ENCODE peak calls at places on chromosomes 7 and 10, in seven cellular contexts. Y, X, C, U, R, O and H are unnamed samples.

GRCh38 chr10:95236068-95236903 is 42.2 kb downstream of the ACSM6 start:
- DNase-seq in Y (peak), X (peak), C (peak), U (peak), R (no peak), O (no peak), H (no peak)

GRCh38 chr7:101239951-101240220 is 2.3 kb upstream of the CLDN15 start:
- DNase-seq in Y (no peak), X (no peak), C (no peak), U (no peak), R (no peak), O (no peak), H (no peak)

GRCh38 chr10:12333382-12334185 is 15.8 kb upstream of the CAMK1D start:
- DNase-seq in Y (peak), X (peak), C (peak), U (peak), R (no peak), O (no peak), H (no peak)

GRCh38 chr10:92486637-92487036 is 87.3 kb downstream of the IDE start:
- DNase-seq in Y (peak), X (no peak), C (no peak), U (peak), R (no peak), O (no peak), H (no peak)

GRCh38 chr10:239109-239508 is 103.9 kb downstream of the ZMYND11 start:
- DNase-seq in Y (no peak), X (peak), C (peak), U (peak), R (no peak), O (no peak), H (no peak)

GRCh38 chr7:130095812-130096211 is 25.5 kb downstream of the KLHDC10 start:
- DNase-seq in Y (no peak), X (no peak), C (peak), U (no peak), R (no peak), O (no peak), H (no peak)

GRCh38 chr10:60353519-60354258 is 36.0 kb downstream of the ANK3 start:
- DNase-seq in Y (peak), X (no peak), C (peak), U (peak), R (no peak), O (no peak), H (no peak)

GRCh38 chr7:37109853-37110252 is 338.8 kb downstream of the ELMO1 start:
- DNase-seq in Y (peak), X (no peak), C (no peak), U (no peak), R (no peak), O (no peak), H (no peak)

GRCh38 chr7:79403879-79404278 is 49.6 kb downstream of the MAGI2 start:
- DNase-seq in Y (no peak), X (no peak), C (no peak), U (no peak), R (no peak), O (no peak), H (no peak)

GRCh38 chr10:64505496-64505895 is 984.3 kb downstream of the REEP3 start:
- DNase-seq in Y (no peak), X (no peak), C (no peak), U (no peak), R (no peak), O (no peak), H (no peak)

GRCh38 chr10:79056736-79057391 is 11.9 kb upstream of the ZMIZ1 start:
- DNase-seq in Y (no peak), X (no peak), C (no peak), U (no peak), R (no peak), O (no peak), H (no peak)

GRCh38 chr7:77439572-77439971 is 23.4 kb upstream of the GSAP start:
- DNase-seq in Y (peak), X (no peak), C (no peak), U (peak), R (no peak), O (no peak), H (no peak)

GRCh38 chr10:31977440-31978157 is 49.0 kb upstream of the ARHGAP12 start:
- DNase-seq in Y (peak), X (peak), C (peak), U (peak), R (no peak), O (no peak), H (no peak)

GRCh38 chr10:43912469-43912868 is 263.8 kb upstream of the ZNF32 start:
- DNase-seq in Y (no peak), X (no peak), C (no peak), U (no peak), R (no peak), O (no peak), H (no peak)

GRCh38 chr7:129494041-129494440 is 8.3 kb upstream of the SMKR1 start:
- DNase-seq in Y (peak), X (peak), C (peak), U (peak), R (no peak), O (no peak), H (no peak)

GRCh38 chr7:114921636-114922150 is at the start of gene MDFIC:
- DNase-seq in Y (no peak), X (no peak), C (no peak), U (peak), R (no peak), O (no peak), H (no peak)

GRCh38 chr10:127485153-127485857 is 63.8 kb upstream of the NPS start:
- DNase-seq in Y (no peak), X (peak), C (peak), U (no peak), R (no peak), O (no peak), H (no peak)

GRCh38 chr10:128268015-128268722 is 141.9 kb upstream of the MKI67 start:
- DNase-seq in Y (peak), X (no peak), C (no peak), U (no peak), R (no peak), O (peak), H (peak)

DNA sequence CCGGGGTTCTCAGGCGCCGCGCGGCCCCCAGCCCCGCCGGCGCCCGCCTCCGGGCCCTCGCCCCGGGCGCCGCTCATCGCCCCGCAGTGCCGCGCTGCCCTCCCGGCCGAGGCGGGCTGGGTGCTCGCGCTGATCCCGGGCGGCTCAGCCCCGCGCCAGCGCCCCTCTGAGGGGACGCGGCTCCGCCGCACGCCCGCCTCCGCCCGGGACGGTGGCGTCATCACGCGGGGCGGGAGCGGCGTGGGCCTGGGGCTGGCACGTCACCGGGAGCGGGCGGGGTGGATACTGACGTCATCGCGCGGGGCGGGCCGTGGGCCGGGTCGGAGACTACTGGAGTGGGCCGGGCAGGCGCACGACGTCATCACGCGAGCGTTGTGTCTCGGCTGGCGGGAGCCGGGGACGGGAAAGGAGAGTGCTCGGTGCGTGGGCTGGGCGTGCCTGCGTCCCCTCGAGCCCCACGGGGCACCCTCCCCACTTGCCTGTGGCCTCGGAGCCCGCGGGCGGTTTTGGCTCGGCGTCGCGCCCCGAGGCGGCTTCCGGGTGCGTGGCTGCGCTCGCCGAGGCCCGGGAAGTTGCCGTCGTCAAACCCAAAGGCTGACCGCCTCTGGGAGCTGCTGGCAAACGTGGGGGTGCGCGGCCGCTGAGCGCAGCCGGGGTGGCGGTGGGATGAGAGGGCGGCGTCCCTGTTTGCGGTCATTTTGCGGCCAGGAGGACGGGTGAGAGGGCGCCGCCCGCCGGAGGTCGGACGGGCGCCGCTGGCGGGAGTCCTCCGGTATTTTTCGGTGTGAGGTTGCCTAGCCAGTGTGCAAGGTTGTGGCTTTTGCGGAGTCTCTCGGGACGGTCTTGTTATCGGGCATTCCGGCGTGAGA is at the start of gene ESYT2:
- DNase-seq in Y (peak), X (peak), C (peak), U (peak), R (peak), O (peak), H (peak)
- TF ChIP-seq CTCF in Y (no peak), X (peak), C (peak), U (no peak), R (no peak), O (peak), H (no peak)

GRCh38 chr7:22657479-22657878 is 69.5 kb upstream of the IL6 start:
- DNase-seq in Y (peak), X (no peak), C (no peak), U (no peak), R (no peak), O (no peak), H (no peak)

GRCh38 chr7:22660293-22660692 is 66.7 kb upstream of the IL6 start:
- DNase-seq in Y (no peak), X (no peak), C (no peak), U (no peak), R (no peak), O (no peak), H (no peak)

GRCh38 chr7:22659741-22660140 is 67.3 kb upstream of the IL6 start:
- DNase-seq in Y (no peak), X (no peak), C (no peak), U (peak), R (no peak), O (no peak), H (no peak)

GRCh38 chr7:22655781-22656180 is 71.2 kb upstream of the IL6 start:
- DNase-seq in Y (no peak), X (no peak), C (no peak), U (no peak), R (no peak), O (no peak), H (no peak)

DNA sequence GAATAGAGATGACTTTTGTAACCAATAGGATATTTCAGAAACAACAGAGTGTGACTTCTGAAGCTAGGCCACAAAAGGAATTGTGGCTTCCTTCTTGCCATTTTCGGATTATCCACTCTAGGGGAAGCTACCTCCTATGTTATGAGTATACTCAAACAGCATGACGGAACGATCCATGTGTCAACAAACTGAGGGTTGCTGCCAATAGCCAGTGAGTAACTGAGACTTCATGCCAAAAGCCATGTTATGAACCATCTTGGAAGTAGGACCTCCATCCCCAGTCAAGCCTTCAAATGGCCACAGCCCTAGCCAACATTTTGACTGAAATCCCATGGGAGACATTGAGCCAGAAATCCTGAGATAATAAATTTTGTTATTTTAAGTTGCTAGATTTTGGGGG is 69.0 kb upstream of the IL6 start:
- DNase-seq in Y (no peak), X (no peak), C (no peak), U (no peak), R (no peak), O (no peak), H (no peak)
- TF ChIP-seq CTCF in Y (no peak), X (no peak), C (no peak), U (no peak), R (no peak), O (no peak), H (no peak)

DNA sequence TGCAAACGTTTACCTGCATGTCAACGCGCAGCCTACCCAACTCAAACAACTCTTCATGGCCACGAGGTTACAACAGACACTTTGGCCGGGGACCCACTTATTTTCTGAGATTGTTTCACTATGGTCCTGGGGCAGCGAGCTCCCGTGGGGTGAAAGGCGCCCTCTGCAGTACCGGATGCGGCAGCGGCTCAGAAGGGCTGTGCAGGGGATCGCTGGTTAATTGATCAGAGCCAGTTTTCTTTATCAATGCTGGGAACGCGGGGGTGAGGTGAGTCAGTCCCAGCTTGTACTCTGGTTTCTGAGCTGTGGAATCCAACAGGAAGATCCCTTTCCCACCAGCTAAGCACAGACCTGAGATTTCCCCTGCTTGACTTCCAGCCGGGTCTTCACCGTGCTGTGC is 366.5 kb upstream of the KLF6 start:
- DNase-seq in Y (no peak), X (no peak), C (peak), U (no peak), R (no peak), O (no peak), H (no peak)
- TF ChIP-seq CTCF in Y (no peak), X (no peak), C (no peak), U (no peak), R (no peak), O (peak), H (no peak)

DNA sequence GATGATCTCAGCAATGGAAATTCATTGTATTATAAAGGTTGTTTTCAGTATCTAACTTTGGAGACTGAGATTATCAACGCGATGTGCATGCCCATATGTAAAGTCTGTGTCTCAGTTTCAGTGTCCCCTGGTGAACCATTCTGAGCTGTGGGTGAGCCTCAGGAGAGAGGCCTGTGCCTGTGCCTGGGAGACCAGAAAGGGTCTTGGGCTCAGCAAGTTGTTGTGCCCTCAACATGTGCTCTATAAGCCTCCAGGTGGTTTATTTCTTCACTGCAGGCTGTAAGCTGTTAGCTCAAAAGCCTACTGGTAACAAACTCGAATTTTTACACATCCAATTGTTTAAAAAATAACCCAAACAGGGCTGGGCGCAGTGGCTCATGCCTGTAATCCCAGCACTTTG is 151.9 kb downstream of the PKD1L1 start:
- DNase-seq in Y (no peak), X (no peak), C (peak), U (no peak), R (no peak), O (no peak), H (no peak)
- TF ChIP-seq CTCF in Y (no peak), X (no peak), C (peak), U (no peak), R (no peak), O (no peak), H (no peak)

DNA sequence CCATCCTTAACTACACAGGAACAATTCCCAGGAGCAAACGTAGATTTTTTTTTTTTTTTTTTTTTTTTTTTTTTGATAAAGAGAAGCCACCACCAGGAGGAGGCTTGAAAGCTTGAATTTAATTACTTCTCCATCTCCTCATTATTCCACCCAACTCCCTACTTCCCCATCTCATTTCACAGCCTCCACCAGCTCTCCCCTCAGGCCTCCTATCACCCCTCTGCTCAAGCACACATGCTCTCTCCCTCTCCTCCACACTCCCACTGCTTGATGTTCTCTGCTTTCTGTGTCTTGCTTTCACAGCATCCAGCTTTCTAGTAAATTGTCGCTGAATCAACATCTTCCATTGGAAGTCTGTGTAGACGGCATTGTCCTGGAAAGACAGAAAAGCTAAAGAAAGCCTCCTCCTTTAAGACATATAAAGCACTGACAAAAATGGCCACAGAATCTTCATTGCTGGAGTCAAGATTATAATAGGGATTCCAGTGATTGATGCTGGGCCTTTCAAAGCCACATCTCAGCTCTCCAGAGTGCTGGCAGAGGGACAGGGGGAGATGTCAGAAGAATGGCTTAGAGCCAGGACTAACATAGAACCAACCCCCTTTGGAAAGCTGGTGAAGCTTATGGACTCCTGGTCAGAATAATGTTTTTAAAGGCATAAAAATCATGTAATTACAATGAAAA is 58.3 kb downstream of the DOCK4 start:
- DNase-seq in Y (no peak), X (no peak), C (no peak), U (peak), R (no peak), O (no peak), H (no peak)
- TF ChIP-seq CTCF in Y (no peak), X (no peak), C (no peak), U (no peak), R (no peak), O (no peak), H (no peak)

GRCh38 chr10:3222068-3222467 is 49.5 kb upstream of the PITRM1 start:
- DNase-seq in Y (no peak), X (no peak), C (no peak), U (no peak), R (no peak), O (no peak), H (no peak)
- TF ChIP-seq CTCF in Y (peak), X (no peak), C (peak), U (no peak), R (no peak), O (peak), H (no peak)

DNA sequence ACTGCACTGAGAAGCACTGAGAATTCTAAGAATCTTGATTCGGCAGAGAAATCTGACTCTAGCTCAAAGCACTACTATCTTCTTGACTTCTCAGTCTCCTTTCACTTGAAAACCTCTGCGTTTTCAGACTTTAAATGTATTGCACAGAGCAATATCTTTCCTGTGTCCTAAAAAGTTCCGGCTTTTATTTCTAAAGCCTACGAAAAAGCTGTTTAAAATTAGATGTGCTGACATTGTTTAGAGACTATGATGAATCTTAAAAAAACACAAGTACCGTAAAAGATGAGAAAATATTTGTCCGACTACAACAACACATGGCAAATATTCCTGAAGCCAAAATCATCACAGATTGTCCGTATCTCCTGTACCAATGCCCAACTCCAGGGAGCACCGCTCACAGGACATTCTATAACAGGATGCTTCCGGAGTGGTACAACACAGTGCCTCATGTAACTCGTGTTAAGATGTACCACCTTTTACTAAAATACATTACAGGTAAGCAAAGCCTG is 136.9 kb downstream of the CUBN start:
- DNase-seq in Y (peak), X (no peak), C (no peak), U (peak), R (no peak), O (no peak), H (no peak)
- TF ChIP-seq CTCF in Y (no peak), X (no peak), C (no peak), U (no peak), R (no peak), O (no peak), H (no peak)

GRCh38 chr10:126256864-126257263 is 131.4 kb downstream of the ADAM12 start:
- DNase-seq in Y (no peak), X (no peak), C (no peak), U (no peak), R (no peak), O (no peak), H (no peak)
- TF ChIP-seq CTCF in Y (no peak), X (no peak), C (no peak), U (no peak), R (no peak), O (no peak), H (no peak)